ENCODE peak calls at places on chromosomes 1 and 21, in eight cellular contexts. Z is fibroblast of villous mesenchyme, L is GM20000, Q is fibroblast of mammary gland, E is WERI-Rb-1, Y is mucosa of descending colon, X is nephron progenitor cell, T is AG10803. A is an unnamed sample.

GRCh38 chr1:204735042-204735441 is 49.5 kb upstream of the LRRN2 start:
- DNase-seq in Z (no peak), L (no peak), Q (no peak), E (no peak), Y (no peak), X (no peak), T (no peak), A (no peak)

GRCh38 chr1:73839922-73840321 is 358.1 kb downstream of the LRRIQ3 start:
- DNase-seq in Z (peak; percentile 0), L (no peak), Q (peak; percentile 11), E (peak; percentile 40), Y (no peak), X (peak; percentile 14), T (peak; percentile 20), A (no peak)

GRCh38 chr21:17911628-17912027 is 92.5 kb upstream of the C21orf91 start:
- DNase-seq in Z (no peak), L (no peak), Q (peak; percentile 93), E (no peak), Y (no peak), X (no peak), T (peak; percentile 66), A (no peak)

GRCh38 chr1:21066365-21067012 is 110.2 kb downstream of the EIF4G3 start:
- DNase-seq in Z (peak; percentile 84), L (no peak), Q (no peak), E (no peak), Y (no peak), X (no peak), T (no peak), A (no peak)

GRCh38 chr1:84998642-84999280 is 1.8 kb upstream of the MCOLN2 start:
- DNase-seq in Z (peak; percentile 1), L (peak; percentile 37), Q (no peak), E (no peak), Y (peak; percentile 37), X (no peak), T (no peak), A (no peak)

GRCh38 chr1:28378906-28379305 is 9.4 kb downstream of the PHACTR4 start:
- DNase-seq in Z (no peak), L (no peak), Q (no peak), E (no peak), Y (no peak), X (no peak), T (no peak), A (no peak)

GRCh38 chr1:36871146-36871971 is 163.0 kb downstream of the GRIK3 start:
- DNase-seq in Z (no peak), L (no peak), Q (no peak), E (peak; percentile 89), Y (no peak), X (no peak), T (no peak), A (no peak)

GRCh38 chr1:17440827-17441168 is 1.3 kb upstream of the RCC2 start:
- DNase-seq in Z (no peak), L (no peak), Q (no peak), E (no peak), Y (no peak), X (no peak), T (no peak), A (no peak)

GRCh38 chr1:200243042-200243437 is 166.8 kb downstream of the ZNF281 start:
- DNase-seq in Z (peak; percentile 45), L (no peak), Q (no peak), E (no peak), Y (no peak), X (no peak), T (peak; percentile 70), A (no peak)

GRCh38 chr1:152996633-152997385 is 4.7 kb upstream of the SPRR3 start:
- DNase-seq in Z (no peak), L (no peak), Q (no peak), E (peak; percentile 93), Y (no peak), X (no peak), T (no peak), A (no peak)

GRCh38 chr1:234409328-234409727 is 36.1 kb downstream of the COA6 start:
- DNase-seq in Z (peak; percentile 45), L (no peak), Q (no peak), E (no peak), Y (no peak), X (no peak), T (no peak), A (no peak)

GRCh38 chr1:10958614-10959013 is 53.8 kb upstream of the TARDBP start:
- DNase-seq in Z (no peak), L (no peak), Q (no peak), E (no peak), Y (no peak), X (no peak), T (no peak), A (no peak)

GRCh38 chr21:45176141-45176540 is 101.8 kb downstream of the ADARB1 start:
- DNase-seq in Z (no peak), L (no peak), Q (no peak), E (no peak), Y (no peak), X (no peak), T (no peak), A (no peak)

GRCh38 chr1:103267271-103267670 is 158.9 kb upstream of the COL11A1 start:
- DNase-seq in Z (no peak), L (no peak), Q (no peak), E (no peak), Y (no peak), X (no peak), T (peak; percentile 12), A (no peak)

GRCh38 chr1:16206547-16207317 is 5.7 kb downstream of the ARHGEF19 start:
- DNase-seq in Z (peak; percentile 99), L (peak; percentile 92), Q (peak; percentile 98), E (no peak), Y (peak; percentile 98), X (peak; percentile 97), T (peak; percentile 98), A (peak; percentile 75)

GRCh38 chr1:174940776-174941175 is 59.0 kb upstream of the CACYBP start:
- DNase-seq in Z (no peak), L (no peak), Q (no peak), E (no peak), Y (no peak), X (no peak), T (no peak), A (no peak)

GRCh38 chr1:61246001-61246400 is 163.6 kb downstream of the NFIA start:
- DNase-seq in Z (no peak), L (no peak), Q (no peak), E (no peak), Y (no peak), X (no peak), T (no peak), A (no peak)

GRCh38 chr1:151935154-151935553 is 25.8 kb upstream of the THEM4 start:
- DNase-seq in Z (peak; percentile 23), L (no peak), Q (peak; percentile 48), E (no peak), Y (no peak), X (no peak), T (peak; percentile 14), A (no peak)

GRCh38 chr1:238399558-238399957 is 508.8 kb upstream of the ZP4 start:
- DNase-seq in Z (no peak), L (no peak), Q (peak; percentile 0), E (peak; percentile 63), Y (no peak), X (no peak), T (no peak), A (no peak)
- TF ChIP-seq CTCF in Z (no peak), L (no peak), Q (no peak), E (peak; percentile 75), Y (no peak), X (peak; percentile 9), T (no peak), A (peak; percentile 27)

DNA sequence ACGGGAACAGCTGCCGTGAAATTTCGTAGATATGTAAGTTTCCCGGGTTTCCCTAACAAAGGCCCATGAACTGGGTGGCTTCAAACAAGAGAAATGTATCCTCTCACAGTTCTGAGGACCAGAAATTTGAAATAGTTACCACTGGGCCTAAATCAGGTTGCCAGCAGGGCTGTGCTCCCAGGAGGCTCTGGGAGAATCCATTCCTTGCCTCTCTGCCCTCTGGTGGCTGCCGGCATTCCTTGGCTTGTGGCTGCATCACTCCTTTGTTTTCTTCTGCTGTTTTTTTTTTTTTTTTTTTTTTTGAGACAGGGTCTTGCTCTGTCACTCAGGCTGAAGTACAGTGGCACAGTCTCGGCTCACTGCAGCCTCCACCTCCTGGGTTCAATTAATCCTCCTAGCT is 23.7 kb downstream of the UMODL1 start:
- DNase-seq in Z (no peak), L (no peak), Q (peak; percentile 25), E (no peak), Y (no peak), X (no peak), T (no peak), A (no peak)
- TF ChIP-seq CTCF in Z (no peak), L (no peak), Q (peak; percentile 13), E (peak; percentile 8), Y (no peak), X (no peak), T (no peak), A (no peak)

GRCh38 chr1:189151361-189151760 is 1326.3 kb downstream of the BRINP3 start:
- DNase-seq in Z (no peak), L (no peak), Q (no peak), E (no peak), Y (no peak), X (no peak), T (no peak), A (no peak)

GRCh38 chr1:189152685-189153084 is 1325.0 kb downstream of the BRINP3 start:
- DNase-seq in Z (no peak), L (no peak), Q (no peak), E (no peak), Y (no peak), X (no peak), T (no peak), A (no peak)

GRCh38 chr1:189150624-189151023 is 1327.0 kb downstream of the BRINP3 start:
- DNase-seq in Z (no peak), L (no peak), Q (no peak), E (no peak), Y (no peak), X (no peak), T (no peak), A (no peak)

DNA sequence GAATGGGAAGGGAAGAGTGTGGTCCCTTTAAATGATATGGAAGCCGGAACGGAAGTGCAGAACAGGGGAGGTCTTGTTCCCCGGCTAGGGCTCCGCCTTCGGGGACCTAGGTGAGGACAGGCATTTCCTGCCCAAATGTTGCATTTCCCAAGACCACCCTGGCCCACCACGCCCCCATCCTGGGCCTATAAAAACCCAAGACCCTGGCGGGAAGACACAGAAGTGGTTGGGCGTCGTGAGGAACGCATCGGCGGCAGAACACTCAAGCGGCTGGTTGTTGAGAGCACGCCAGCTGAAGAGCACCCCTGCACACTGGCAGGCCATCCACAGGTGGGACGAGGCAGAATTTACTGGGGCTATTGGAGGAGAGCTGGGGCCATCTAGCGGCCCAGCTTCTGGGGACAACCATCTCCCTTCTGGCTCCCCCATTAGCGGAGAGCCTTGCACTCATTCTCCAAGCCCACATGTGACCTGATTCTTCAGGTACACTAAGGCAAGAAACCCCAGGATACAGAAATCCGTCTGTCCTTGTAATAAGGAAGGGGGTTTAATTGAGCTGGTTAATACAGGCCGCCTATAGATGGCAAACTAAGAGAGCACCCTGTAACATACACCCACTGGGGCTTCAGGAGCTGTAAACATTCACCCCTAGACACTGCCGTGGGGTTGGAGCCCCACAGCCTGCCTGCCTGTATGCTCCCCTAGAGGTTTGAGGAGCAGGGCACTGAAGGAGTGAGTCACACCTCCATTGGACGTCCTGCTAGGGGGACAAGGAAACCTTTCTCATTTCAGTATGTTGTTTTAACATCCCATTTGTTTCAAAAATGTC is 1327.9 kb downstream of the BRINP3 start:
- DNase-seq in Z (no peak), L (no peak), Q (no peak), E (no peak), Y (no peak), X (no peak), T (no peak), A (no peak)
- TF ChIP-seq CTCF in Z (no peak), L (no peak), Q (no peak), E (no peak), Y (no peak), X (no peak), T (no peak), A (peak; percentile 32)

GRCh38 chr1:119367332-119368124 is 1.1 kb upstream of the HAO2 start:
- DNase-seq in Z (peak; percentile 51), L (peak; percentile 54), Q (peak; percentile 63), E (no peak), Y (no peak), X (peak; percentile 12), T (peak; percentile 56), A (no peak)
- TF ChIP-seq CTCF in Z (peak; percentile 97), L (peak; percentile 71), Q (peak; percentile 100), E (peak; percentile 83), Y (peak; percentile 49), X (peak; percentile 98), T (peak; percentile 99), A (peak; percentile 94)